ENCODE peak calls at places on chromosomes 7 and 10, in nine cellular contexts. I is tibial nerve, C is ovary, U is body of pancreas, B is NB4, V is IMR-90, N is stomach, H is Peyer's patch, J is HepG2. S is an unnamed sample.
A peak's percentile ranks its signal among the peaks of the same experiment; 100 is the strongest.

GRCh38 chr10:122060250-122060649 is 71.3 kb downstream of the TACC2 start:
- DNase-seq in I (no peak), C (no peak), U (no peak), B (no peak), V (peak; percentile 49), N (no peak), H (no peak), J (no peak), S (no peak)

GRCh38 chr7:131653418-131654248 is 97.2 kb upstream of the PODXL start:
- DNase-seq in I (no peak), C (peak; percentile 23), U (no peak), B (no peak), V (peak; percentile 41), N (no peak), H (no peak), J (no peak), S (peak; percentile 51)

GRCh38 chr7:82542665-82543064 is 99.1 kb upstream of the CACNA2D1 start:
- DNase-seq in I (no peak), C (no peak), U (no peak), B (no peak), V (peak; percentile 93), N (no peak), H (no peak), J (no peak), S (no peak)

GRCh38 chr10:35433851-35434426 is 97.6 kb downstream of the CCNY start:
- DNase-seq in I (no peak), C (no peak), U (no peak), B (no peak), V (peak; percentile 63), N (no peak), H (no peak), J (no peak), S (no peak)

GRCh38 chr7:147937428-147937827 is 653.1 kb upstream of the C7orf33 start:
- DNase-seq in I (no peak), C (no peak), U (no peak), B (no peak), V (no peak), N (no peak), H (no peak), J (no peak), S (peak; percentile 9)

GRCh38 chr7:88169717-88170320 is 50.0 kb downstream of the SRI start:
- DNase-seq in I (no peak), C (no peak), U (no peak), B (peak; percentile 37), V (peak; percentile 5), N (no peak), H (no peak), J (peak; percentile 10), S (no peak)

GRCh38 chr10:70324341-70324861 is 40.6 kb upstream of the NPFFR1 start:
- DNase-seq in I (no peak), C (no peak), U (no peak), B (no peak), V (no peak), N (no peak), H (peak; percentile 46), J (peak; percentile 46), S (no peak)

GRCh38 chr10:60937784-60938654 is 6.0 kb downstream of the RHOBTB1 start:
- DNase-seq in I (no peak), C (no peak), U (peak; percentile 56), B (no peak), V (peak; percentile 76), N (no peak), H (no peak), J (no peak), S (no peak)

GRCh38 chr7:151889406-151890354 is 12.8 kb upstream of the PRKAG2 start:
- DNase-seq in I (no peak), C (no peak), U (no peak), B (no peak), V (no peak), N (no peak), H (no peak), J (no peak), S (no peak)

GRCh38 chr7:95690367-95690947 is 81.9 kb upstream of the DYNC1I1 start:
- DNase-seq in I (no peak), C (no peak), U (no peak), B (peak; percentile 54), V (peak; percentile 41), N (no peak), H (no peak), J (peak; percentile 47), S (no peak)

GRCh38 chr10:48981310-48981907 is 41.8 kb upstream of the LRRC18 start:
- DNase-seq in I (peak; percentile 43), C (peak; percentile 51), U (peak; percentile 63), B (peak; percentile 47), V (peak; percentile 41), N (peak; percentile 41), H (peak; percentile 35), J (peak; percentile 24), S (peak; percentile 57)

GRCh38 chr7:2015251-2015871 is 217.4 kb downstream of the MAD1L1 start:
- DNase-seq in I (no peak), C (no peak), U (peak; percentile 7), B (no peak), V (no peak), N (no peak), H (no peak), J (no peak), S (no peak)

GRCh38 chr7:131687296-131687695 is 130.9 kb upstream of the PODXL start:
- DNase-seq in I (no peak), C (no peak), U (no peak), B (no peak), V (no peak), N (no peak), H (no peak), J (no peak), S (no peak)

GRCh38 chr10:98621630-98622029 is 174.9 kb upstream of the HPS1 start:
- DNase-seq in I (no peak), C (no peak), U (no peak), B (no peak), V (no peak), N (no peak), H (no peak), J (no peak), S (no peak)

GRCh38 chr7:17015575-17015974 is 133.8 kb upstream of the AGR3 start:
- DNase-seq in I (no peak), C (no peak), U (no peak), B (no peak), V (peak; percentile 26), N (no peak), H (no peak), J (peak; percentile 8), S (no peak)

GRCh38 chr7:98281757-98282652 is 519 bp downstream of the BRI3 start:
- DNase-seq in I (peak; percentile 27), C (peak; percentile 54), U (peak; percentile 60), B (peak; percentile 36), V (no peak), N (peak; percentile 46), H (no peak), J (no peak), S (no peak)

GRCh38 chr10:70557876-70558275 is 44.7 kb downstream of the PRF1 start:
- DNase-seq in I (no peak), C (no peak), U (no peak), B (no peak), V (no peak), N (no peak), H (no peak), J (no peak), S (no peak)

DNA sequence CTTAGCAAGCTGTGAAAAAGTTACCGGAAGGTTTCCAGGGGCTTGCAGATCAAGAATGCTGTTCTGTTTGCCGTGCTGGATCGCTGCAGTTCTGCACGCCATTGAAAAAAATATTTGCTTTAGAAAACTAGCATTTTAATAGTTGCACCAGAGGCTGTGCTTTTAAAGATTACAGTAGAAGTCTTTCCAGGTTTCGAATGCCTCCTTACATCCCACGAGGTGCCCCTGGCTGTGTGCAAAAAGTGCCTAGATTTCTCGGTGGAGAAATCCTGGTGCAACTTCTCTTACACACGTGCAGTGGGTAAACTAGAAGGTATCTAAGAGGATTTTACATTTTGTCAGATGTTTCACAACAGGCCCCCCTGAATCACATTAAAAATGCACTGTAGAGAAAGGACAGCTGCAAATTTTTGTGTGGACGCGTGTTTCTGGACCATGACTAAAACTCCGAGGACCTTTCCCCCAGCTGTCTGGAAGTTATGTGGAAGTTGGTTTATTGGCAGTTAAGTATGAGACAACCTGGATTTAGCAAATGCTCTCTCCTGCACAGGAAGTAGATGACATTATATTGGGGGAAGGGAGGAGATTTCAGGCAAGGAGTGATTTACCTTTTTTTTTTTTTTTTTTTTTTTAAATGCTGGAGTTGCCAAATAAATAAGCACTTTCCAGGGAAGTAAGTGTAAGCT is 5.8 kb downstream of the TCF7L2 start:
- DNase-seq in I (no peak), C (no peak), U (no peak), B (no peak), V (peak; percentile 88), N (no peak), H (no peak), J (no peak), S (no peak)
- TF ChIP-seq POLR2A in I (no peak), C (no peak), U (no peak), B (no peak), V (no peak), N (no peak), H (no peak), J (no peak), S (no peak)

GRCh38 chr7:70884809-70885208 is 247.1 kb upstream of the GALNT17 start:
- DNase-seq in I (no peak), C (no peak), U (no peak), B (no peak), V (no peak), N (no peak), H (no peak), J (no peak), S (no peak)

GRCh38 chr7:70887186-70887585 is 244.8 kb upstream of the GALNT17 start:
- DNase-seq in I (no peak), C (no peak), U (no peak), B (no peak), V (no peak), N (no peak), H (no peak), J (no peak), S (no peak)

GRCh38 chr7:70884446-70884764 is 247.5 kb upstream of the GALNT17 start:
- DNase-seq in I (no peak), C (no peak), U (no peak), B (no peak), V (no peak), N (no peak), H (no peak), J (no peak), S (no peak)

GRCh38 chr7:70883750-70884445 is 248.0 kb upstream of the GALNT17 start:
- DNase-seq in I (no peak), C (no peak), U (no peak), B (no peak), V (no peak), N (no peak), H (no peak), J (no peak), S (no peak)

GRCh38 chr7:70886547-70886946 is 245.4 kb upstream of the GALNT17 start:
- DNase-seq in I (no peak), C (no peak), U (no peak), B (no peak), V (no peak), N (no peak), H (no peak), J (no peak), S (no peak)
- TF ChIP-seq POLR2A in I (no peak), C (no peak), U (no peak), B (no peak), V (no peak), N (no peak), H (no peak), J (no peak), S (no peak)

GRCh38 chr7:134789967-134790685 is 10.7 kb downstream of the CALD1 start:
- DNase-seq in I (peak; percentile 4), C (no peak), U (no peak), B (no peak), V (peak; percentile 76), N (no peak), H (no peak), J (no peak), S (no peak)
- TF ChIP-seq POLR2A in I (no peak), C (no peak), U (no peak), B (no peak), V (no peak), N (no peak), H (no peak), J (no peak), S (no peak)

GRCh38 chr10:110860576-110861241 is 11.0 kb upstream of the PDCD4 start:
- DNase-seq in I (no peak), C (no peak), U (no peak), B (peak; percentile 43), V (no peak), N (no peak), H (peak; percentile 57), J (peak; percentile 34), S (no peak)
- TF ChIP-seq POLR2A in I (no peak), C (no peak), U (no peak), B (no peak), V (no peak), N (no peak), H (no peak), J (no peak), S (no peak)